ENCODE peak calls at places on chromosomes 16 and 17, in seven cellular contexts. X is mucosa of descending colon, R is left ventricle myocardium inferior, T is uterus, D is mesothelial cell of epicardium, S is GM23338, Q is mammary epithelial cell. J is an unnamed sample.

GRCh38 chr16:53549970-53550406 is 47.0 kb upstream of the AKTIP start:
- DNase-seq in X (peak; percentile 46), R (peak; percentile 23), T (peak; percentile 62), D (peak; percentile 32), S (peak; percentile 88), Q (peak; percentile 60), J (no peak)

GRCh38 chr17:27569257-27569722 is 61.7 kb upstream of the LGALS9 start:
- DNase-seq in X (no peak), R (no peak), T (peak; percentile 25), D (no peak), S (peak; percentile 91), Q (no peak), J (no peak)

GRCh38 chr17:2395258-2396170 is 5.3 kb downstream of the MNT start:
- DNase-seq in X (peak; percentile 64), R (no peak), T (no peak), D (no peak), S (no peak), Q (no peak), J (peak; percentile 89)

GRCh38 chr17:14903810-14904209 is 361.3 kb downstream of the PMP22 start:
- DNase-seq in X (no peak), R (no peak), T (no peak), D (no peak), S (no peak), Q (no peak), J (no peak)

GRCh38 chr16:84959045-84959576 is 52.2 kb downstream of the ZDHHC7 start:
- DNase-seq in X (no peak), R (no peak), T (no peak), D (no peak), S (peak; percentile 50), Q (no peak), J (no peak)

GRCh38 chr16:81740163-81740562 is 38.9 kb upstream of the PLCG2 start:
- DNase-seq in X (no peak), R (no peak), T (no peak), D (no peak), S (peak; percentile 64), Q (no peak), J (no peak)

GRCh38 chr16:6642271-6642670 is 690.4 kb upstream of the RBFOX1 start:
- DNase-seq in X (no peak), R (no peak), T (no peak), D (no peak), S (peak; percentile 12), Q (no peak), J (no peak)

GRCh38 chr16:53465606-53466290 is 31.5 kb downstream of the RBL2 start:
- DNase-seq in X (no peak), R (no peak), T (no peak), D (no peak), S (no peak), Q (peak; percentile 75), J (no peak)

GRCh38 chr17:78137392-78138203 is 7.0 kb downstream of the TMC8 start:
- DNase-seq in X (peak; percentile 60), R (no peak), T (no peak), D (no peak), S (peak; percentile 57), Q (no peak), J (peak; percentile 86)

GRCh38 chr17:27959382-27959709 is 66.2 kb upstream of the LYRM9 start:
- DNase-seq in X (no peak), R (no peak), T (no peak), D (no peak), S (peak; percentile 27), Q (peak; percentile 63), J (no peak)

GRCh38 chr17:73319766-73320165 is 8.0 kb upstream of the CDC42EP4 start:
- DNase-seq in X (no peak), R (no peak), T (no peak), D (no peak), S (no peak), Q (no peak), J (no peak)

DNA sequence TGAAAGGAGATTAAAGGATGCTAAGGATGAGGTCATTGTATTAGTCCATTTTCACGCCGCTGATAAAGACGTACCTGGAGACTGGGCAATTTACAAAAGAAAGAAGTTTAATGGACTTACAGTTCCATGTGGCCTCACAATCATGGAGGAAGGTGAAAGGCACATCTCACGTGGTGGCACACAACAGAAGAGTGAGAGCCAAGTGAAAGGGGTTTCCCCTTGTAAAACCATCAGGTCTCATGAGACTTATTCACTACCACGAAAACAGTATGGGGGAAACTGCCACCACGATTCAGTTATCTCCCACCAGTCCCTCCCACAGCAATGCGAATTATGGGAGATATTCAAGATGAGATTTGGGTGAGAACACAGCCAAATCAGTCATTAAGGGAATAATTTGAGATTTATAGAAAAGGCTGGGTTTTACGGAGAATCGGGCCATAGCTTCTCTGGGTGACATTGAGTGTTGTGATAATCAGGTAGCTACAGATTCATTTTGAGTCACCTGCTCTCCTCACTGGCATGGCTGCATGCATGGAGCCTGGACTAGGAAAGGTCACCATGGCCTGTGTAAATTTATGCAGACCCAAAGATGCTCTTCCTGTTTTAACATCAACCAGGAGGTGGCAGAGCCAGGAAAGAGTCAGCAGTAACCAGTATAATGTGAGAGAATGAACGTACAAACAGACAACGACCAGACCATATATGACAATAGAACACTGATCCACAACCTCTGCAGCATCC is 40.5 kb upstream of the DYNLRB2 start:
- DNase-seq in X (no peak), R (no peak), T (no peak), D (no peak), S (no peak), Q (no peak), J (no peak)
- TF ChIP-seq CTCF in X (no peak), R (no peak), T (no peak), D (no peak), S (no peak), Q (peak; percentile 3), J (no peak)

GRCh38 chr16:23398987-23399805 is 53.8 kb downstream of the COG7 start:
- DNase-seq in X (no peak), R (peak; percentile 34), T (no peak), D (no peak), S (peak; percentile 93), Q (no peak), J (peak; percentile 52)
- TF ChIP-seq CTCF in X (no peak), R (peak; percentile 39), T (no peak), D (no peak), S (peak; percentile 44), Q (no peak), J (no peak)

GRCh38 chr17:81517009-81517338 is 4.4 kb upstream of the ACTG1 start:
- DNase-seq in X (peak; percentile 34), R (no peak), T (peak; percentile 17), D (no peak), S (no peak), Q (no peak), J (no peak)
- TF ChIP-seq CTCF in X (no peak), R (no peak), T (no peak), D (no peak), S (no peak), Q (no peak), J (no peak)

GRCh38 chr17:75896360-75897075 is at the start of gene TRIM65:
- DNase-seq in X (peak; percentile 91), R (peak; percentile 90), T (peak; percentile 88), D (no peak), S (peak; percentile 83), Q (peak; percentile 75), J (no peak)
- TF ChIP-seq CTCF in X (peak; percentile 26), R (peak; percentile 62), T (peak; percentile 54), D (no peak), S (no peak), Q (peak; percentile 53), J (peak; percentile 72)

GRCh38 chr17:64647817-64648216 is 14.3 kb downstream of the SMURF2 start:
- DNase-seq in X (no peak), R (no peak), T (no peak), D (no peak), S (no peak), Q (no peak), J (no peak)
- TF ChIP-seq CTCF in X (no peak), R (no peak), T (no peak), D (no peak), S (no peak), Q (no peak), J (no peak)

J was measured in chondrocyte.